ENCODE peak calls at places on chromosomes 5 and 9, in eight cellular contexts. N is upper lobe of right lung; H is spleen; C is progenitor cell of endocrine pancreas; M is RWPE1; K is CD4-positive, alpha-beta T cell; G is heart right ventricle; A is lung. L is an unnamed sample.

GRCh38 chr9:130106860-130107848 is 53.4 kb downstream of the GPR107 start:
- DNase-seq in G (peak; percentile 85), C (peak; percentile 58), K (peak; percentile 77), N (peak; percentile 80), M (peak; percentile 90), H (peak; percentile 91), A (peak; percentile 83), L (peak; percentile 60)

GRCh38 chr9:76369583-76369982 is 24.6 kb downstream of the RFK start:
- DNase-seq in C (no peak), M (no peak), N (no peak), K (no peak), H (no peak), A (peak; percentile 39), G (peak; percentile 29), L (peak; percentile 65)

GRCh38 chr5:157750320-157750719 is 6.8 kb downstream of the LSM11 start:
- DNase-seq in C (no peak), K (no peak), M (peak; percentile 77), A (no peak), G (no peak), N (no peak), H (no peak), L (no peak)

GRCh38 chr9:68443560-68443959 is 87.1 kb downstream of the PGM5 start:
- DNase-seq in A (no peak), G (no peak), H (no peak), K (no peak), M (no peak), N (no peak), C (no peak), L (no peak)

GRCh38 chr9:128943832-128944620 is 3.4 kb downstream of the DOLK start:
- DNase-seq in H (peak; percentile 55), N (peak; percentile 35), G (no peak), A (no peak), C (no peak), M (no peak), K (no peak), L (no peak)

GRCh38 chr5:33195431-33196128 is 245.2 kb upstream of the TARS1 start:
- DNase-seq in C (no peak), H (no peak), A (no peak), K (no peak), M (no peak), G (no peak), N (no peak), L (no peak)

GRCh38 chr9:27888661-27889295 is 315.5 kb upstream of the C9orf72 start:
- DNase-seq in A (no peak), G (no peak), C (no peak), K (no peak), M (peak; percentile 36), H (peak; percentile 73), N (peak; percentile 67), L (peak; percentile 70)

GRCh38 chr5:172035039-172035438 is 28.6 kb upstream of the FBXW11 start:
- DNase-seq in K (no peak), H (peak; percentile 4), A (no peak), M (peak; percentile 30), G (no peak), C (no peak), N (no peak), L (no peak)

GRCh38 chr9:135198889-135199288 is 111.4 kb downstream of the OLFM1 start:
- DNase-seq in M (no peak), N (no peak), H (no peak), G (no peak), K (no peak), A (no peak), C (no peak), L (no peak)

GRCh38 chr9:80070071-80070742 is 498.4 kb downstream of the TLE4 start:
- DNase-seq in A (no peak), M (no peak), N (no peak), C (no peak), G (no peak), K (no peak), H (no peak), L (no peak)

GRCh38 chr9:127539982-127540663 is 72.0 kb upstream of the STXBP1 start:
- DNase-seq in N (no peak), G (no peak), C (no peak), H (no peak), A (no peak), K (no peak), M (no peak), L (no peak)

GRCh38 chr5:146541956-146542849 is 26.2 kb upstream of the GPR151 start:
- DNase-seq in K (peak; percentile 54), G (peak; percentile 55), M (peak; percentile 82), N (peak; percentile 78), A (peak; percentile 70), H (peak; percentile 85), C (peak; percentile 72), L (peak; percentile 94)

GRCh38 chr9:105290401-105290800 is 46.0 kb downstream of the SLC44A1 start:
- DNase-seq in N (no peak), M (peak; percentile 49), C (no peak), H (no peak), A (no peak), G (no peak), K (no peak), L (peak; percentile 30)

GRCh38 chr9:132896264-132896663 is 17.6 kb downstream of the SPACA9 start:
- DNase-seq in C (no peak), A (no peak), G (no peak), M (no peak), N (no peak), K (no peak), H (no peak), L (no peak)

GRCh38 chr9:33223696-33224095 is 16.3 kb upstream of the SPINK4 start:
- DNase-seq in C (no peak), H (no peak), G (no peak), A (no peak), K (no peak), M (no peak), N (no peak), L (no peak)
- TF ChIP-seq CTCF in C (no peak), H (no peak), G (peak; percentile 27), A (no peak), K (no peak), M (no peak), N (no peak), L (no peak)

DNA sequence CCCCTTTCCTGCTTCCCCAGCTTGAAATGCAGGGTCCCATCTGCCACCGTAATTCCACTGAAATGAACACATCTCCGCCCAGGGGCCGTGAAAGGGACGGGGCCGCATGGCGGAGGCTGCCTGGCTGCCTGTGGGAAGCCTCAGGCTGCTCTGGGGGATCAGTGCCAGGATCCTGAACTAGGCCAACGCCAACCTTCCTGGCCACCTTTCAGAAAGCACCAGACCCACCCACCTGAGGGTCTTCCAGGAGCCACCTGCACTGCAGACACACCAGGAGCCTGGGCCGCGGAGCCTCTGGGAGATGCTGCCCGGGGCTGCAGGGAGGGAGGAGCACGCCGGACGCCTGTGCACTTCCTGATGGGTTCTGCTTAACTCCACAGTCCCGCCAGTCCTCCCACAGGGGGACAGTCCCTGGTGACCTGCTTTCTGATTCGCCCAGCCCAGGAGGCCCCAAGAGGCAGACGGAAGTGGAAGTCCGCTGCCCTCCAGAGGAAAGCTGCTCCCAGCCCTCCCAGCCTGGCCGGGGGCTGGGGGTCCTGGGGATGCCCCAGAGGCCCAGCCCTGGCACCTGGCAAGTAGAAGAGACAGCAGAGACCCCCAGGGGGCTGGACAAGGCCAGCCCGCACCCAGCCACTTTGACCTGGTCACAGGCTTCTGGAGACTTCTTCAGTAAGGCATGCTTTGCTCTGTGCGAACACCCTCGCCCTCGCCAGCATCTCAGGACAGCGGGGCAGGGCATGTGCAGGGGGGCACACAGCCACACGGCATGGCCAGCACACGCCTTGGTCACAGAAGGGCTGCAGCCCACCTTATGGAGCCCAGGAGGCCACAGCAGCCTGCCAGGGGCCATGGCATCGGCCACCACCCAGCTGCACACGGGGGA is at the start of gene CARD9:
- DNase-seq in N (peak; percentile 82), A (peak; percentile 55), H (peak; percentile 85), C (no peak), G (no peak), M (no peak), K (no peak), L (no peak)
- TF ChIP-seq CTCF in N (no peak), A (no peak), H (no peak), C (no peak), G (no peak), M (no peak), K (no peak), L (no peak)

GRCh38 chr5:67541869-67542268 is 345.3 kb upstream of the CD180 start:
- DNase-seq in A (no peak), H (no peak), K (no peak), N (no peak), M (no peak), C (no peak), G (no peak), L (no peak)

GRCh38 chr5:67538343-67538670 is 341.7 kb upstream of the CD180 start:
- DNase-seq in G (no peak), M (no peak), K (no peak), A (no peak), C (no peak), N (no peak), H (no peak), L (no peak)

GRCh38 chr5:67538855-67539506 is 342.4 kb upstream of the CD180 start:
- DNase-seq in K (no peak), C (no peak), A (no peak), N (no peak), H (no peak), M (no peak), G (no peak), L (no peak)

GRCh38 chr5:67543704-67544103 is 347.1 kb upstream of the CD180 start:
- DNase-seq in A (no peak), N (no peak), C (no peak), H (no peak), M (no peak), K (no peak), G (peak; percentile 16), L (no peak)

DNA sequence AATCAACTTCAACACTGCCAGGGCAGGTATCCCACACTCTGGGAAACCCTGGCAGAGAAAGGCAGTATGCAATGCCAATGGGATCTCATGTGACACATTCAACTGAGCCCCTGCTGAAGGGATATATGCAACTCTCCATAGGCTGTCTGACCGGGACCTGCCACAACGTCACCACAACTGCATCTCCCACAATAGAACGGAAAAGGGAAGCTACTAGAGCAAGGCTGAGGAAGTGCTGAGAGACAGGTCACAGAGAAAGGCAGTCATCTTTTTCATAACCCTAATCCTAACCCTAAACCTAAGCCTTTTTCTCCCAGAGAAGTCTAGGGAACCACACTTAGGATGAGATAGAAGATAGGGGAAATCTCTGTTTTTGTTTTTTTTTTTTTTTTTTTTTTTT is 345.9 kb upstream of the CD180 start:
- DNase-seq in M (no peak), N (no peak), G (no peak), K (no peak), C (no peak), A (no peak), H (no peak), L (no peak)
- TF ChIP-seq CTCF in M (no peak), N (no peak), G (no peak), K (no peak), C (no peak), A (no peak), H (no peak), L (no peak)

DNA sequence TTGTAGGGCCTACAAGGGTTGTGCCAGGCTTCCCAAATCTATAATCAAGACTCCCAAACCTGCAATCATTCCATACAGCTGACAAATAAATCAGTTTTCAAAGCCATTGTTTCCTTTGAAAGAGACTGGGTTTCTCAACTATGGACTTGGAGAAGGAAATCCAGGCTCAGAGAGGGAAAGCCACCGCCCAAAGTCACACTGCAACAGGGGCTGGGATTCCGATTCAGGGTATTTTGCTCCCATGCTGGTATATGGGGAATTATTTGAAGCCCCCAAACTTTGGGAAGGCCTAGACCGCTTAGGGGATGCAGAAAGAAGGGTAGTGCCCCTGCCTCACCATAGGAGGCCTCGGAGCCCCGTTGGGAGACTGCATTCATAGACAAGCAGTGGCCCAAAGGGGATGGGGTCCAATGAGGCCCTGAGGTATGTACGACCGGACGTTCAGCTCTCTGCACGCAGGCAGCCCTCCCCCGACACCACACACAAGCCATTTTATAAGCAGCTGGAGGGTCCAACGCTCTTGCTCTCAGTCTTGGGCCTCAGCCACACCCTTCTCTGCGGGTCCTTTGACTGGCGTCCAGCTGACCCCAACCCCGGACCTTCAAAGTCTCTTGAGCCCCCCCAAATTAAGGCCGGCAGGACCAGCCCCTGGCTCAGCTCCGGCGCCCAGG is 712 bp downstream of the ANXA6 start:
- DNase-seq in M (no peak), K (no peak), N (no peak), G (no peak), C (no peak), A (no peak), H (peak; percentile 82), L (no peak)
- TF ChIP-seq CTCF in M (no peak), K (peak; percentile 11), N (no peak), G (no peak), C (peak; percentile 4), A (no peak), H (peak; percentile 12), L (no peak)

L was measured in Calu3.